ENCODE peak calls at places on chromosome 17, in four cellular contexts. E is HepG2, U is WTC11, B is K562. T is an unnamed sample.

GRCh38 chr17:63116967-63117366 is 150.9 kb downstream of the TANC2 start:
- DNase-seq in E (no peak), U (no peak), B (peak; percentile 10), T (no peak)

GRCh38 chr17:36195474-36196098 is 972 bp downstream of the CCL3L1 start:
- DNase-seq in E (no peak), U (no peak), B (no peak), T (no peak)

GRCh38 chr17:42879596-42879985 is 21.0 kb upstream of the G6PC1 start:
- DNase-seq in E (no peak), U (no peak), B (peak; percentile 45), T (no peak)

GRCh38 chr17:12977008-12977751 is 40.6 kb downstream of the ELAC2 start:
- DNase-seq in E (no peak), U (peak; percentile 30), B (no peak), T (no peak)

GRCh38 chr17:61097786-61098185 is 301.9 kb upstream of the TBX2 start:
- DNase-seq in E (no peak), U (no peak), B (no peak), T (no peak)

GRCh38 chr17:17795946-17796786 is 40.6 kb downstream of the SREBF1 start:
- DNase-seq in E (no peak), U (no peak), B (no peak), T (no peak)

GRCh38 chr17:34382586-34383224 is 19.7 kb upstream of the CCL1 start:
- DNase-seq in E (no peak), U (no peak), B (no peak), T (no peak)

GRCh38 chr17:67602974-67603373 is 114.8 kb upstream of the NOL11 start:
- DNase-seq in E (peak; percentile 71), U (peak; percentile 62), B (no peak), T (peak; percentile 61)

GRCh38 chr17:78129385-78130079 is 977 bp upstream of the TMC6 start:
- DNase-seq in E (no peak), U (no peak), B (no peak), T (no peak)

GRCh38 chr17:80805032-80805751 is 186.4 kb upstream of the CHMP6 start:
- DNase-seq in E (no peak), U (no peak), B (no peak), T (no peak)

GRCh38 chr17:56478836-56479447 is 114.6 kb upstream of the NOG start:
- DNase-seq in E (peak; percentile 41), U (peak; percentile 33), B (peak; percentile 11), T (peak; percentile 53)

GRCh38 chr17:32609085-32609484 is 122.3 kb downstream of the CDK5R1 start:
- DNase-seq in E (peak; percentile 6), U (no peak), B (no peak), T (peak; percentile 52)
- TF ChIP-seq NR3C1 in E (no peak), U (no peak), B (no peak), T (no peak)

DNA sequence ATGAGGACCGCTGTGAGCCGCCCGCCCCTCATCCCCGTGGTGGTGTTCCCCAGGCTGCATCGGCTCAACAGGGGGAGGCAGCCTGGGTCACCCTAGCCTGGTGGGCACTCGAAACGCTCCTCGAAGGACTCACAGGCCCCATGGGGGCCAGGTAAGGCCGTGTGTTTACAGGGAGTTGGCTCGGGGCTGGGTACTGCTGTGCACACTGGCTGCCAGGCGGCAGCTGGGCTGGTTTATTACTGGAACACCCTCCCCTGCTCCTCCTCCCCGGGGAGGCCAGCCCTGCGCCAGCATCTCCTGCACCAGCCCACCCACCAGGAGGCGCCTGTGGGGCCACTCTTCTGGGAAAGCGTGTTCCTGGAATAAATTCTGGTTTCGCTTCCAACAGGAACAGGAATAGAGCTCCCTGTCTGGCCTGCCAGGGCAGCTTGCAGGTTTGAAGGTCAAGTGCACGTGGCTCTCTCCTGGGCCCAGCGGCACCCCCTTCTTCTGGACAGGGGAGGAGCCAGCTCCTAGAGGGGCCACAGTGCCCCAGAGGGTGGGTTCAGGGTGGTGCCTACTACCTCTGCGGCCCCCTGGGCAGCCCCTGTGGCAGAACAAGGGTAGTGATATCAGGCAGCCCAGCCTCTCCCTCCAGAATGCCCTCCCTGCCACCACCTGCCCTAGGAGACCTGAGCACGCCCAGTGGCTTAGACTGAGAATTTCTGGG is 11.3 kb downstream of the MCRIP1 start:
- DNase-seq in E (peak; percentile 84), U (peak; percentile 68), B (peak; percentile 90), T (peak; percentile 93)
- TF ChIP-seq NR3C1 in E (no peak), U (no peak), B (no peak), T (no peak)

GRCh38 chr17:31074772-31075538 is 19.8 kb upstream of the NF1 start:
- DNase-seq in E (no peak), U (peak; percentile 53), B (no peak), T (peak; percentile 50)
- TF ChIP-seq NR3C1 in E (no peak), U (no peak), B (no peak), T (no peak)

DNA sequence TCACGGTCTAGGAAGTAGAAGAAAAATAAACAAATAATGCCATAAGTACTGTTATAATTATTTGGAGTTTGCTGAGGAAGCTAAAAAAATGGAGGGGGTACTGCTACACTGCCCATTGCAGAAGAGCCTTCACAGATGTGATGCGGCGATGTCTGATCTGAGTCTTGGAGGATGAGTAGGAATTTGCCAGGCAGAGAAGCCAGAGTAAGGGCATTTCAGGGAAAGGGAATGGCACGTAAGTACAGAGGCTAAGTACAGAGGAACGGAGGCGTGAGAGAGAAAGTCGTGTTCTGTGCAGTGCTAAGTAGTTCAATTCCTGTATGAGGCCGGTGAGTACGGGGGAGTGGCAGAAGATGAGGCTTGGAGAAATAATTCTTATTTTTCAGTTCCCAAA is 741 bp upstream of the GRB2 start:
- DNase-seq in E (no peak), U (no peak), B (no peak), T (no peak)
- TF ChIP-seq NR3C1 in E (no peak), U (no peak), B (no peak), T (no peak)

GRCh38 chr17:9032151-9032550 is 10.8 kb downstream of the NTN1 start:
- DNase-seq in E (no peak), U (no peak), B (no peak), T (no peak)
- TF ChIP-seq NR3C1 in E (no peak), U (no peak), B (no peak), T (no peak)

GRCh38 chr17:57735707-57736106 is 9.4 kb downstream of the CCDC182 start:
- DNase-seq in E (peak; percentile 37), U (peak; percentile 50), B (peak; percentile 19), T (peak; percentile 70)
- TF ChIP-seq NR3C1 in E (no peak), U (no peak), B (no peak), T (no peak)